ENCODE peak calls at places on chromosomes 1 and 21, in eight cellular contexts. One of them, this sample, is unnamed.

GRCh38 chr1:51101976-51102375 is at the start of gene C1orf185:
- DNase-seq in GM13976: no peak
- DNase-seq in NCI-H2227 treated with DMSO at 0.1 percent for 48 hours: no peak
- DNase-seq in tibial nerve: no peak
- DNase-seq in NCI-H2029 treated with DMSO at 0.1 percent for 48 hours: no peak
- DNase-seq in activated T-helper 1 cell treated with anti-CD3 and anti-CD28 coated beads, Interleukin-12 subunit alpha, Interleukin-12 subunit beta, Interleukin-2, Interleukin-4 antibody, amounts not matched to agents 30 ng/mL and 10 ng/mL and 1 ng/mL, durations not matched to agents 14 hours and 24 hours and 36 hours: no peak
- DNase-seq in frontal cortex: no peak
- DNase-seq in NCI-H1417 treated with DMSO at 0.1 percent for 48 hours: no peak
- DNase-seq in this sample: no peak

GRCh38 chr1:30232288-30232899 is 491.0 kb downstream of the MATN1 start:
- DNase-seq in GM13976: peak
- DNase-seq in NCI-H2227 treated with DMSO at 0.1 percent for 48 hours: no peak
- DNase-seq in tibial nerve: no peak
- DNase-seq in NCI-H2029 treated with DMSO at 0.1 percent for 48 hours: no peak
- DNase-seq in activated T-helper 1 cell treated with anti-CD3 and anti-CD28 coated beads, Interleukin-12 subunit alpha, Interleukin-12 subunit beta, Interleukin-2, Interleukin-4 antibody, amounts not matched to agents 30 ng/mL and 10 ng/mL and 1 ng/mL, durations not matched to agents 14 hours and 24 hours and 36 hours: peak
- DNase-seq in frontal cortex: no peak
- DNase-seq in NCI-H1417 treated with DMSO at 0.1 percent for 48 hours: no peak
- DNase-seq in this sample: peak

GRCh38 chr1:30194741-30195423 is 528.5 kb downstream of the MATN1 start:
- DNase-seq in GM13976: no peak
- DNase-seq in NCI-H2227 treated with DMSO at 0.1 percent for 48 hours: no peak
- DNase-seq in tibial nerve: no peak
- DNase-seq in NCI-H2029 treated with DMSO at 0.1 percent for 48 hours: no peak
- DNase-seq in activated T-helper 1 cell treated with anti-CD3 and anti-CD28 coated beads, Interleukin-12 subunit alpha, Interleukin-12 subunit beta, Interleukin-2, Interleukin-4 antibody, amounts not matched to agents 30 ng/mL and 10 ng/mL and 1 ng/mL, durations not matched to agents 14 hours and 24 hours and 36 hours: no peak
- DNase-seq in frontal cortex: no peak
- DNase-seq in NCI-H1417 treated with DMSO at 0.1 percent for 48 hours: no peak
- DNase-seq in this sample: no peak

GRCh38 chr1:7953850-7954609 is 7.5 kb upstream of the PARK7 start:
- DNase-seq in GM13976: peak
- DNase-seq in NCI-H2227 treated with DMSO at 0.1 percent for 48 hours: peak
- DNase-seq in tibial nerve: peak
- DNase-seq in NCI-H2029 treated with DMSO at 0.1 percent for 48 hours: no peak
- DNase-seq in activated T-helper 1 cell treated with anti-CD3 and anti-CD28 coated beads, Interleukin-12 subunit alpha, Interleukin-12 subunit beta, Interleukin-2, Interleukin-4 antibody, amounts not matched to agents 30 ng/mL and 10 ng/mL and 1 ng/mL, durations not matched to agents 14 hours and 24 hours and 36 hours: peak
- DNase-seq in frontal cortex: peak
- DNase-seq in NCI-H1417 treated with DMSO at 0.1 percent for 48 hours: no peak
- DNase-seq in this sample: peak

GRCh38 chr1:27316860-27317259 is 5.1 kb upstream of the TMEM222 start:
- DNase-seq in GM13976: no peak
- DNase-seq in NCI-H2227 treated with DMSO at 0.1 percent for 48 hours: no peak
- DNase-seq in tibial nerve: no peak
- DNase-seq in NCI-H2029 treated with DMSO at 0.1 percent for 48 hours: no peak
- DNase-seq in activated T-helper 1 cell treated with anti-CD3 and anti-CD28 coated beads, Interleukin-12 subunit alpha, Interleukin-12 subunit beta, Interleukin-2, Interleukin-4 antibody, amounts not matched to agents 30 ng/mL and 10 ng/mL and 1 ng/mL, durations not matched to agents 14 hours and 24 hours and 36 hours: no peak
- DNase-seq in frontal cortex: no peak
- DNase-seq in NCI-H1417 treated with DMSO at 0.1 percent for 48 hours: no peak
- DNase-seq in this sample: no peak

GRCh38 chr1:20096840-20097447 is 22.4 kb downstream of the PLA2G2D start:
- DNase-seq in GM13976: no peak
- DNase-seq in NCI-H2227 treated with DMSO at 0.1 percent for 48 hours: no peak
- DNase-seq in tibial nerve: no peak
- DNase-seq in NCI-H2029 treated with DMSO at 0.1 percent for 48 hours: no peak
- DNase-seq in activated T-helper 1 cell treated with anti-CD3 and anti-CD28 coated beads, Interleukin-12 subunit alpha, Interleukin-12 subunit beta, Interleukin-2, Interleukin-4 antibody, amounts not matched to agents 30 ng/mL and 10 ng/mL and 1 ng/mL, durations not matched to agents 14 hours and 24 hours and 36 hours: no peak
- DNase-seq in frontal cortex: no peak
- DNase-seq in NCI-H1417 treated with DMSO at 0.1 percent for 48 hours: no peak
- DNase-seq in this sample: no peak

GRCh38 chr1:83028467-83028866 is 970.5 kb downstream of the TTLL7 start:
- DNase-seq in GM13976: no peak
- DNase-seq in NCI-H2227 treated with DMSO at 0.1 percent for 48 hours: no peak
- DNase-seq in tibial nerve: no peak
- DNase-seq in NCI-H2029 treated with DMSO at 0.1 percent for 48 hours: no peak
- DNase-seq in activated T-helper 1 cell treated with anti-CD3 and anti-CD28 coated beads, Interleukin-12 subunit alpha, Interleukin-12 subunit beta, Interleukin-2, Interleukin-4 antibody, amounts not matched to agents 30 ng/mL and 10 ng/mL and 1 ng/mL, durations not matched to agents 14 hours and 24 hours and 36 hours: no peak
- DNase-seq in frontal cortex: no peak
- DNase-seq in NCI-H1417 treated with DMSO at 0.1 percent for 48 hours: no peak
- DNase-seq in this sample: no peak

GRCh38 chr21:32062591-32063227 is 189.9 kb downstream of the HUNK start:
- DNase-seq in GM13976: no peak
- DNase-seq in NCI-H2227 treated with DMSO at 0.1 percent for 48 hours: no peak
- DNase-seq in tibial nerve: no peak
- DNase-seq in NCI-H2029 treated with DMSO at 0.1 percent for 48 hours: no peak
- DNase-seq in activated T-helper 1 cell treated with anti-CD3 and anti-CD28 coated beads, Interleukin-12 subunit alpha, Interleukin-12 subunit beta, Interleukin-2, Interleukin-4 antibody, amounts not matched to agents 30 ng/mL and 10 ng/mL and 1 ng/mL, durations not matched to agents 14 hours and 24 hours and 36 hours: no peak
- DNase-seq in frontal cortex: no peak
- DNase-seq in NCI-H1417 treated with DMSO at 0.1 percent for 48 hours: no peak
- DNase-seq in this sample: no peak

GRCh38 chr1:224922404-224923164 is 6.9 kb upstream of the DNAH14 start:
- DNase-seq in GM13976: peak
- DNase-seq in NCI-H2227 treated with DMSO at 0.1 percent for 48 hours: peak
- DNase-seq in tibial nerve: no peak
- DNase-seq in NCI-H2029 treated with DMSO at 0.1 percent for 48 hours: peak
- DNase-seq in activated T-helper 1 cell treated with anti-CD3 and anti-CD28 coated beads, Interleukin-12 subunit alpha, Interleukin-12 subunit beta, Interleukin-2, Interleukin-4 antibody, amounts not matched to agents 30 ng/mL and 10 ng/mL and 1 ng/mL, durations not matched to agents 14 hours and 24 hours and 36 hours: no peak
- DNase-seq in frontal cortex: no peak
- DNase-seq in NCI-H1417 treated with DMSO at 0.1 percent for 48 hours: peak
- DNase-seq in this sample: peak

GRCh38 chr1:86441581-86441980 is 17.6 kb downstream of the CLCA2 start:
- DNase-seq in GM13976: no peak
- DNase-seq in NCI-H2227 treated with DMSO at 0.1 percent for 48 hours: no peak
- DNase-seq in tibial nerve: no peak
- DNase-seq in NCI-H2029 treated with DMSO at 0.1 percent for 48 hours: no peak
- DNase-seq in activated T-helper 1 cell treated with anti-CD3 and anti-CD28 coated beads, Interleukin-12 subunit alpha, Interleukin-12 subunit beta, Interleukin-2, Interleukin-4 antibody, amounts not matched to agents 30 ng/mL and 10 ng/mL and 1 ng/mL, durations not matched to agents 14 hours and 24 hours and 36 hours: no peak
- DNase-seq in frontal cortex: no peak
- DNase-seq in NCI-H1417 treated with DMSO at 0.1 percent for 48 hours: no peak
- DNase-seq in this sample: no peak

GRCh38 chr21:35825370-35825769 is 235.0 kb downstream of the SETD4 start:
- DNase-seq in GM13976: no peak
- DNase-seq in NCI-H2227 treated with DMSO at 0.1 percent for 48 hours: no peak
- DNase-seq in tibial nerve: no peak
- DNase-seq in NCI-H2029 treated with DMSO at 0.1 percent for 48 hours: no peak
- DNase-seq in activated T-helper 1 cell treated with anti-CD3 and anti-CD28 coated beads, Interleukin-12 subunit alpha, Interleukin-12 subunit beta, Interleukin-2, Interleukin-4 antibody, amounts not matched to agents 30 ng/mL and 10 ng/mL and 1 ng/mL, durations not matched to agents 14 hours and 24 hours and 36 hours: no peak
- DNase-seq in frontal cortex: no peak
- DNase-seq in NCI-H1417 treated with DMSO at 0.1 percent for 48 hours: no peak
- DNase-seq in this sample: no peak

GRCh38 chr1:209651148-209651547 is 1.1 kb downstream of the LAMB3 start:
- DNase-seq in GM13976: peak
- DNase-seq in NCI-H2227 treated with DMSO at 0.1 percent for 48 hours: no peak
- DNase-seq in tibial nerve: peak
- DNase-seq in NCI-H2029 treated with DMSO at 0.1 percent for 48 hours: no peak
- DNase-seq in activated T-helper 1 cell treated with anti-CD3 and anti-CD28 coated beads, Interleukin-12 subunit alpha, Interleukin-12 subunit beta, Interleukin-2, Interleukin-4 antibody, amounts not matched to agents 30 ng/mL and 10 ng/mL and 1 ng/mL, durations not matched to agents 14 hours and 24 hours and 36 hours: peak
- DNase-seq in frontal cortex: no peak
- DNase-seq in NCI-H1417 treated with DMSO at 0.1 percent for 48 hours: no peak
- DNase-seq in this sample: peak

GRCh38 chr1:202264300-202265075 is 70.9 kb downstream of the LGR6 start:
- DNase-seq in GM13976: no peak
- DNase-seq in NCI-H2227 treated with DMSO at 0.1 percent for 48 hours: no peak
- DNase-seq in tibial nerve: no peak
- DNase-seq in NCI-H2029 treated with DMSO at 0.1 percent for 48 hours: no peak
- DNase-seq in activated T-helper 1 cell treated with anti-CD3 and anti-CD28 coated beads, Interleukin-12 subunit alpha, Interleukin-12 subunit beta, Interleukin-2, Interleukin-4 antibody, amounts not matched to agents 30 ng/mL and 10 ng/mL and 1 ng/mL, durations not matched to agents 14 hours and 24 hours and 36 hours: no peak
- DNase-seq in frontal cortex: no peak
- DNase-seq in NCI-H1417 treated with DMSO at 0.1 percent for 48 hours: no peak
- DNase-seq in this sample: no peak

GRCh38 chr1:7478797-7479499 is 292.1 kb upstream of the VAMP3 start:
- DNase-seq in GM13976: peak
- DNase-seq in NCI-H2227 treated with DMSO at 0.1 percent for 48 hours: no peak
- DNase-seq in tibial nerve: no peak
- DNase-seq in NCI-H2029 treated with DMSO at 0.1 percent for 48 hours: no peak
- DNase-seq in activated T-helper 1 cell treated with anti-CD3 and anti-CD28 coated beads, Interleukin-12 subunit alpha, Interleukin-12 subunit beta, Interleukin-2, Interleukin-4 antibody, amounts not matched to agents 30 ng/mL and 10 ng/mL and 1 ng/mL, durations not matched to agents 14 hours and 24 hours and 36 hours: no peak
- DNase-seq in frontal cortex: no peak
- DNase-seq in NCI-H1417 treated with DMSO at 0.1 percent for 48 hours: no peak
- DNase-seq in this sample: peak

GRCh38 chr1:145806844-145807243 is 17.1 kb downstream of the RNF115 start:
- DNase-seq in GM13976: no peak
- DNase-seq in NCI-H2227 treated with DMSO at 0.1 percent for 48 hours: no peak
- DNase-seq in tibial nerve: no peak
- DNase-seq in NCI-H2029 treated with DMSO at 0.1 percent for 48 hours: no peak
- DNase-seq in activated T-helper 1 cell treated with anti-CD3 and anti-CD28 coated beads, Interleukin-12 subunit alpha, Interleukin-12 subunit beta, Interleukin-2, Interleukin-4 antibody, amounts not matched to agents 30 ng/mL and 10 ng/mL and 1 ng/mL, durations not matched to agents 14 hours and 24 hours and 36 hours: no peak
- DNase-seq in frontal cortex: no peak
- DNase-seq in NCI-H1417 treated with DMSO at 0.1 percent for 48 hours: no peak
- DNase-seq in this sample: no peak

GRCh38 chr21:44931137-44931500 is 8.7 kb upstream of the SLX9 start:
- DNase-seq in GM13976: peak
- DNase-seq in NCI-H2227 treated with DMSO at 0.1 percent for 48 hours: no peak
- DNase-seq in tibial nerve: no peak
- DNase-seq in NCI-H2029 treated with DMSO at 0.1 percent for 48 hours: no peak
- DNase-seq in activated T-helper 1 cell treated with anti-CD3 and anti-CD28 coated beads, Interleukin-12 subunit alpha, Interleukin-12 subunit beta, Interleukin-2, Interleukin-4 antibody, amounts not matched to agents 30 ng/mL and 10 ng/mL and 1 ng/mL, durations not matched to agents 14 hours and 24 hours and 36 hours: no peak
- DNase-seq in frontal cortex: no peak
- DNase-seq in NCI-H1417 treated with DMSO at 0.1 percent for 48 hours: no peak
- DNase-seq in this sample: peak

GRCh38 chr1:115545791-115546733 is 95.7 kb upstream of the VANGL1 start:
- DNase-seq in GM13976: no peak
- DNase-seq in NCI-H2227 treated with DMSO at 0.1 percent for 48 hours: no peak
- DNase-seq in tibial nerve: no peak
- DNase-seq in NCI-H2029 treated with DMSO at 0.1 percent for 48 hours: no peak
- DNase-seq in activated T-helper 1 cell treated with anti-CD3 and anti-CD28 coated beads, Interleukin-12 subunit alpha, Interleukin-12 subunit beta, Interleukin-2, Interleukin-4 antibody, amounts not matched to agents 30 ng/mL and 10 ng/mL and 1 ng/mL, durations not matched to agents 14 hours and 24 hours and 36 hours: no peak
- DNase-seq in frontal cortex: no peak
- DNase-seq in NCI-H1417 treated with DMSO at 0.1 percent for 48 hours: no peak
- DNase-seq in this sample: peak

GRCh38 chr21:46424062-46424591 is 34.6 kb upstream of the DIP2A start:
- DNase-seq in GM13976: no peak
- DNase-seq in NCI-H2227 treated with DMSO at 0.1 percent for 48 hours: no peak
- DNase-seq in tibial nerve: no peak
- DNase-seq in NCI-H2029 treated with DMSO at 0.1 percent for 48 hours: no peak
- DNase-seq in activated T-helper 1 cell treated with anti-CD3 and anti-CD28 coated beads, Interleukin-12 subunit alpha, Interleukin-12 subunit beta, Interleukin-2, Interleukin-4 antibody, amounts not matched to agents 30 ng/mL and 10 ng/mL and 1 ng/mL, durations not matched to agents 14 hours and 24 hours and 36 hours: no peak
- DNase-seq in frontal cortex: no peak
- DNase-seq in NCI-H1417 treated with DMSO at 0.1 percent for 48 hours: no peak
- DNase-seq in this sample: no peak

GRCh38 chr1:11492235-11492634 is 13.3 kb downstream of the DISP3 start:
- DNase-seq in GM13976: no peak
- DNase-seq in NCI-H2227 treated with DMSO at 0.1 percent for 48 hours: no peak
- DNase-seq in tibial nerve: no peak
- DNase-seq in NCI-H2029 treated with DMSO at 0.1 percent for 48 hours: no peak
- DNase-seq in activated T-helper 1 cell treated with anti-CD3 and anti-CD28 coated beads, Interleukin-12 subunit alpha, Interleukin-12 subunit beta, Interleukin-2, Interleukin-4 antibody, amounts not matched to agents 30 ng/mL and 10 ng/mL and 1 ng/mL, durations not matched to agents 14 hours and 24 hours and 36 hours: no peak
- DNase-seq in frontal cortex: no peak
- DNase-seq in NCI-H1417 treated with DMSO at 0.1 percent for 48 hours: no peak
- DNase-seq in this sample: no peak

GRCh38 chr1:184974086-184974836 is at the start of gene NIBAN1:
- DNase-seq in GM13976: peak
- DNase-seq in NCI-H2227 treated with DMSO at 0.1 percent for 48 hours: peak
- DNase-seq in tibial nerve: peak
- DNase-seq in NCI-H2029 treated with DMSO at 0.1 percent for 48 hours: no peak
- DNase-seq in activated T-helper 1 cell treated with anti-CD3 and anti-CD28 coated beads, Interleukin-12 subunit alpha, Interleukin-12 subunit beta, Interleukin-2, Interleukin-4 antibody, amounts not matched to agents 30 ng/mL and 10 ng/mL and 1 ng/mL, durations not matched to agents 14 hours and 24 hours and 36 hours: peak
- DNase-seq in frontal cortex: no peak
- DNase-seq in NCI-H1417 treated with DMSO at 0.1 percent for 48 hours: no peak
- DNase-seq in this sample: peak

GRCh38 chr1:175262646-175263045 is 70.1 kb upstream of the KIAA0040 start:
- DNase-seq in GM13976: no peak
- DNase-seq in NCI-H2227 treated with DMSO at 0.1 percent for 48 hours: no peak
- DNase-seq in tibial nerve: no peak
- DNase-seq in NCI-H2029 treated with DMSO at 0.1 percent for 48 hours: no peak
- DNase-seq in activated T-helper 1 cell treated with anti-CD3 and anti-CD28 coated beads, Interleukin-12 subunit alpha, Interleukin-12 subunit beta, Interleukin-2, Interleukin-4 antibody, amounts not matched to agents 30 ng/mL and 10 ng/mL and 1 ng/mL, durations not matched to agents 14 hours and 24 hours and 36 hours: no peak
- DNase-seq in frontal cortex: no peak
- DNase-seq in NCI-H1417 treated with DMSO at 0.1 percent for 48 hours: no peak
- DNase-seq in this sample: no peak

GRCh38 chr1:160834945-160835565 is 27.6 kb downstream of the CD244 start:
- DNase-seq in GM13976: peak
- DNase-seq in NCI-H2227 treated with DMSO at 0.1 percent for 48 hours: no peak
- DNase-seq in tibial nerve: peak
- DNase-seq in NCI-H2029 treated with DMSO at 0.1 percent for 48 hours: peak
- DNase-seq in activated T-helper 1 cell treated with anti-CD3 and anti-CD28 coated beads, Interleukin-12 subunit alpha, Interleukin-12 subunit beta, Interleukin-2, Interleukin-4 antibody, amounts not matched to agents 30 ng/mL and 10 ng/mL and 1 ng/mL, durations not matched to agents 14 hours and 24 hours and 36 hours: peak
- DNase-seq in frontal cortex: no peak
- DNase-seq in NCI-H1417 treated with DMSO at 0.1 percent for 48 hours: no peak
- DNase-seq in this sample: peak

GRCh38 chr1:15111597-15111996 is 42.0 kb upstream of the TMEM51 start:
- DNase-seq in GM13976: no peak
- DNase-seq in NCI-H2227 treated with DMSO at 0.1 percent for 48 hours: no peak
- DNase-seq in tibial nerve: no peak
- DNase-seq in NCI-H2029 treated with DMSO at 0.1 percent for 48 hours: no peak
- DNase-seq in activated T-helper 1 cell treated with anti-CD3 and anti-CD28 coated beads, Interleukin-12 subunit alpha, Interleukin-12 subunit beta, Interleukin-2, Interleukin-4 antibody, amounts not matched to agents 30 ng/mL and 10 ng/mL and 1 ng/mL, durations not matched to agents 14 hours and 24 hours and 36 hours: no peak
- DNase-seq in frontal cortex: no peak
- DNase-seq in NCI-H1417 treated with DMSO at 0.1 percent for 48 hours: no peak
- DNase-seq in this sample: no peak

GRCh38 chr1:240149488-240150094 is 57.9 kb downstream of the FMN2 start:
- DNase-seq in GM13976: peak
- DNase-seq in NCI-H2227 treated with DMSO at 0.1 percent for 48 hours: peak
- DNase-seq in tibial nerve: peak
- DNase-seq in NCI-H2029 treated with DMSO at 0.1 percent for 48 hours: no peak
- DNase-seq in activated T-helper 1 cell treated with anti-CD3 and anti-CD28 coated beads, Interleukin-12 subunit alpha, Interleukin-12 subunit beta, Interleukin-2, Interleukin-4 antibody, amounts not matched to agents 30 ng/mL and 10 ng/mL and 1 ng/mL, durations not matched to agents 14 hours and 24 hours and 36 hours: no peak
- DNase-seq in frontal cortex: no peak
- DNase-seq in NCI-H1417 treated with DMSO at 0.1 percent for 48 hours: peak
- DNase-seq in this sample: peak

GRCh38 chr1:240465531-240465940 is 146.4 kb downstream of the GREM2 start:
- DNase-seq in GM13976: no peak
- DNase-seq in NCI-H2227 treated with DMSO at 0.1 percent for 48 hours: no peak
- DNase-seq in tibial nerve: no peak
- DNase-seq in NCI-H2029 treated with DMSO at 0.1 percent for 48 hours: no peak
- DNase-seq in activated T-helper 1 cell treated with anti-CD3 and anti-CD28 coated beads, Interleukin-12 subunit alpha, Interleukin-12 subunit beta, Interleukin-2, Interleukin-4 antibody, amounts not matched to agents 30 ng/mL and 10 ng/mL and 1 ng/mL, durations not matched to agents 14 hours and 24 hours and 36 hours: no peak
- DNase-seq in frontal cortex: no peak
- DNase-seq in NCI-H1417 treated with DMSO at 0.1 percent for 48 hours: no peak
- DNase-seq in this sample: no peak

GRCh38 chr1:34270181-34270580 is 93.5 kb downstream of the C1orf94 start:
- DNase-seq in GM13976: no peak
- DNase-seq in NCI-H2227 treated with DMSO at 0.1 percent for 48 hours: no peak
- DNase-seq in tibial nerve: no peak
- DNase-seq in NCI-H2029 treated with DMSO at 0.1 percent for 48 hours: no peak
- DNase-seq in activated T-helper 1 cell treated with anti-CD3 and anti-CD28 coated beads, Interleukin-12 subunit alpha, Interleukin-12 subunit beta, Interleukin-2, Interleukin-4 antibody, amounts not matched to agents 30 ng/mL and 10 ng/mL and 1 ng/mL, durations not matched to agents 14 hours and 24 hours and 36 hours: no peak
- DNase-seq in frontal cortex: no peak
- DNase-seq in NCI-H1417 treated with DMSO at 0.1 percent for 48 hours: no peak
- DNase-seq in this sample: no peak

GRCh38 chr1:198220428-198220827 is 63.6 kb downstream of the NEK7 start:
- DNase-seq in GM13976: no peak
- DNase-seq in NCI-H2227 treated with DMSO at 0.1 percent for 48 hours: no peak
- DNase-seq in tibial nerve: no peak
- DNase-seq in NCI-H2029 treated with DMSO at 0.1 percent for 48 hours: peak
- DNase-seq in activated T-helper 1 cell treated with anti-CD3 and anti-CD28 coated beads, Interleukin-12 subunit alpha, Interleukin-12 subunit beta, Interleukin-2, Interleukin-4 antibody, amounts not matched to agents 30 ng/mL and 10 ng/mL and 1 ng/mL, durations not matched to agents 14 hours and 24 hours and 36 hours: no peak
- DNase-seq in frontal cortex: no peak
- DNase-seq in NCI-H1417 treated with DMSO at 0.1 percent for 48 hours: no peak
- DNase-seq in this sample: no peak

GRCh38 chr1:185719021-185719420 is 15.2 kb upstream of the HMCN1 start:
- DNase-seq in GM13976: no peak
- DNase-seq in NCI-H2227 treated with DMSO at 0.1 percent for 48 hours: no peak
- DNase-seq in tibial nerve: peak
- DNase-seq in NCI-H2029 treated with DMSO at 0.1 percent for 48 hours: no peak
- DNase-seq in activated T-helper 1 cell treated with anti-CD3 and anti-CD28 coated beads, Interleukin-12 subunit alpha, Interleukin-12 subunit beta, Interleukin-2, Interleukin-4 antibody, amounts not matched to agents 30 ng/mL and 10 ng/mL and 1 ng/mL, durations not matched to agents 14 hours and 24 hours and 36 hours: no peak
- DNase-seq in frontal cortex: no peak
- DNase-seq in NCI-H1417 treated with DMSO at 0.1 percent for 48 hours: no peak
- DNase-seq in this sample: no peak

GRCh38 chr1:158176399-158176798 is 4.3 kb upstream of the CD1D start:
- DNase-seq in GM13976: no peak
- DNase-seq in NCI-H2227 treated with DMSO at 0.1 percent for 48 hours: no peak
- DNase-seq in tibial nerve: no peak
- DNase-seq in NCI-H2029 treated with DMSO at 0.1 percent for 48 hours: no peak
- DNase-seq in activated T-helper 1 cell treated with anti-CD3 and anti-CD28 coated beads, Interleukin-12 subunit alpha, Interleukin-12 subunit beta, Interleukin-2, Interleukin-4 antibody, amounts not matched to agents 30 ng/mL and 10 ng/mL and 1 ng/mL, durations not matched to agents 14 hours and 24 hours and 36 hours: no peak
- DNase-seq in frontal cortex: no peak
- DNase-seq in NCI-H1417 treated with DMSO at 0.1 percent for 48 hours: no peak
- DNase-seq in this sample: no peak

GRCh38 chr1:177119311-177119710 is 45.2 kb downstream of the ASTN1 start:
- DNase-seq in GM13976: no peak
- DNase-seq in NCI-H2227 treated with DMSO at 0.1 percent for 48 hours: peak
- DNase-seq in tibial nerve: no peak
- DNase-seq in NCI-H2029 treated with DMSO at 0.1 percent for 48 hours: no peak
- DNase-seq in activated T-helper 1 cell treated with anti-CD3 and anti-CD28 coated beads, Interleukin-12 subunit alpha, Interleukin-12 subunit beta, Interleukin-2, Interleukin-4 antibody, amounts not matched to agents 30 ng/mL and 10 ng/mL and 1 ng/mL, durations not matched to agents 14 hours and 24 hours and 36 hours: no peak
- DNase-seq in frontal cortex: no peak
- DNase-seq in NCI-H1417 treated with DMSO at 0.1 percent for 48 hours: no peak
- DNase-seq in this sample: no peak

GRCh38 chr1:205983925-205984725 is 19.1 kb downstream of the RAB7B start:
- DNase-seq in GM13976: peak
- DNase-seq in NCI-H2227 treated with DMSO at 0.1 percent for 48 hours: peak
- DNase-seq in tibial nerve: peak
- DNase-seq in NCI-H2029 treated with DMSO at 0.1 percent for 48 hours: no peak
- DNase-seq in activated T-helper 1 cell treated with anti-CD3 and anti-CD28 coated beads, Interleukin-12 subunit alpha, Interleukin-12 subunit beta, Interleukin-2, Interleukin-4 antibody, amounts not matched to agents 30 ng/mL and 10 ng/mL and 1 ng/mL, durations not matched to agents 14 hours and 24 hours and 36 hours: no peak
- DNase-seq in frontal cortex: peak
- DNase-seq in NCI-H1417 treated with DMSO at 0.1 percent for 48 hours: no peak
- DNase-seq in this sample: peak

GRCh38 chr1:109759513-109760334 is 4.0 kb downstream of the EPS8L3 start:
- DNase-seq in GM13976: peak
- DNase-seq in NCI-H2227 treated with DMSO at 0.1 percent for 48 hours: no peak
- DNase-seq in tibial nerve: no peak
- DNase-seq in NCI-H2029 treated with DMSO at 0.1 percent for 48 hours: no peak
- DNase-seq in activated T-helper 1 cell treated with anti-CD3 and anti-CD28 coated beads, Interleukin-12 subunit alpha, Interleukin-12 subunit beta, Interleukin-2, Interleukin-4 antibody, amounts not matched to agents 30 ng/mL and 10 ng/mL and 1 ng/mL, durations not matched to agents 14 hours and 24 hours and 36 hours: no peak
- DNase-seq in frontal cortex: no peak
- DNase-seq in NCI-H1417 treated with DMSO at 0.1 percent for 48 hours: no peak
- DNase-seq in this sample: no peak

GRCh38 chr1:181119076-181119989 is 30.8 kb downstream of the IER5 start:
- DNase-seq in GM13976: no peak
- DNase-seq in NCI-H2227 treated with DMSO at 0.1 percent for 48 hours: no peak
- DNase-seq in tibial nerve: no peak
- DNase-seq in NCI-H2029 treated with DMSO at 0.1 percent for 48 hours: no peak
- DNase-seq in activated T-helper 1 cell treated with anti-CD3 and anti-CD28 coated beads, Interleukin-12 subunit alpha, Interleukin-12 subunit beta, Interleukin-2, Interleukin-4 antibody, amounts not matched to agents 30 ng/mL and 10 ng/mL and 1 ng/mL, durations not matched to agents 14 hours and 24 hours and 36 hours: no peak
- DNase-seq in frontal cortex: no peak
- DNase-seq in NCI-H1417 treated with DMSO at 0.1 percent for 48 hours: no peak
- DNase-seq in this sample: no peak

GRCh38 chr1:232744847-232745246 is 60.4 kb upstream of the MAP10 start:
- DNase-seq in GM13976: no peak
- DNase-seq in NCI-H2227 treated with DMSO at 0.1 percent for 48 hours: no peak
- DNase-seq in tibial nerve: no peak
- DNase-seq in NCI-H2029 treated with DMSO at 0.1 percent for 48 hours: no peak
- DNase-seq in activated T-helper 1 cell treated with anti-CD3 and anti-CD28 coated beads, Interleukin-12 subunit alpha, Interleukin-12 subunit beta, Interleukin-2, Interleukin-4 antibody, amounts not matched to agents 30 ng/mL and 10 ng/mL and 1 ng/mL, durations not matched to agents 14 hours and 24 hours and 36 hours: no peak
- DNase-seq in frontal cortex: no peak
- DNase-seq in NCI-H1417 treated with DMSO at 0.1 percent for 48 hours: no peak
- DNase-seq in this sample: no peak

This sample was measured in GM12865.